ENCODE peak calls at places on chromosome 21, in five cellular contexts. One of them, this sample, is unnamed.

GRCh38 chr21:38266732-38267131 is 9.9 kb downstream of the KCNJ15 start:
- DNase-seq in stimulated activated CD4-positive, alpha-beta T cell treated with anti-CD3 and anti-CD28 coated beads, Interleukin-1b, Interleukin-23, amount 100 ng/mL, for 24 hours: no peak
- DNase-seq in cardiac muscle cell: no peak
- DNase-seq in ovary: no peak
- DNase-seq in stromal cell of bone marrow: peak; percentile 74
- DNase-seq in this sample: peak; percentile 65

GRCh38 chr21:25750085-25750484 is 15.3 kb downstream of the GABPA start:
- DNase-seq in stimulated activated CD4-positive, alpha-beta T cell treated with anti-CD3 and anti-CD28 coated beads, Interleukin-1b, Interleukin-23, amount 100 ng/mL, for 24 hours: no peak
- DNase-seq in cardiac muscle cell: no peak
- DNase-seq in ovary: no peak
- DNase-seq in stromal cell of bone marrow: no peak
- DNase-seq in this sample: no peak

GRCh38 chr21:42746593-42747266 is 93.3 kb downstream of the PDE9A start:
- DNase-seq in stimulated activated CD4-positive, alpha-beta T cell treated with anti-CD3 and anti-CD28 coated beads, Interleukin-1b, Interleukin-23, amount 100 ng/mL, for 24 hours: peak; percentile 3
- DNase-seq in stromal cell of bone marrow: no peak
- DNase-seq in ovary: no peak
- DNase-seq in cardiac muscle cell: no peak
- DNase-seq in this sample: no peak

GRCh38 chr21:38768385-38769071 is 37.2 kb upstream of the ETS2 start:
- DNase-seq in cardiac muscle cell: peak; percentile 79
- DNase-seq in stimulated activated CD4-positive, alpha-beta T cell treated with anti-CD3 and anti-CD28 coated beads, Interleukin-1b, Interleukin-23, amount 100 ng/mL, for 24 hours: peak; percentile 56
- DNase-seq in ovary: no peak
- DNase-seq in stromal cell of bone marrow: peak; percentile 51
- DNase-seq in this sample: peak; percentile 50

GRCh38 chr21:38839370-38839681 is 33.6 kb downstream of the ETS2 start:
- DNase-seq in cardiac muscle cell: no peak
- DNase-seq in ovary: no peak
- DNase-seq in stromal cell of bone marrow: no peak
- DNase-seq in stimulated activated CD4-positive, alpha-beta T cell treated with anti-CD3 and anti-CD28 coated beads, Interleukin-1b, Interleukin-23, amount 100 ng/mL, for 24 hours: no peak
- DNase-seq in this sample: no peak

GRCh38 chr21:44887807-44888580 is 14.5 kb upstream of the PTTG1IP start:
- DNase-seq in stromal cell of bone marrow: no peak
- DNase-seq in stimulated activated CD4-positive, alpha-beta T cell treated with anti-CD3 and anti-CD28 coated beads, Interleukin-1b, Interleukin-23, amount 100 ng/mL, for 24 hours: no peak
- DNase-seq in ovary: no peak
- DNase-seq in cardiac muscle cell: no peak
- DNase-seq in this sample: no peak

GRCh38 chr21:34128674-34129038 is 55.3 kb downstream of the MRPS6 start:
- DNase-seq in ovary: no peak
- DNase-seq in cardiac muscle cell: no peak
- DNase-seq in stimulated activated CD4-positive, alpha-beta T cell treated with anti-CD3 and anti-CD28 coated beads, Interleukin-1b, Interleukin-23, amount 100 ng/mL, for 24 hours: no peak
- DNase-seq in stromal cell of bone marrow: no peak
- DNase-seq in this sample: no peak

GRCh38 chr21:37369307-37369854 is 2.8 kb downstream of the DYRK1A start:
- DNase-seq in stromal cell of bone marrow: no peak
- DNase-seq in stimulated activated CD4-positive, alpha-beta T cell treated with anti-CD3 and anti-CD28 coated beads, Interleukin-1b, Interleukin-23, amount 100 ng/mL, for 24 hours: no peak
- DNase-seq in ovary: no peak
- DNase-seq in cardiac muscle cell: no peak
- DNase-seq in this sample: no peak

GRCh38 chr21:41927727-41928409 is 25.9 kb downstream of the C2CD2 start:
- DNase-seq in stromal cell of bone marrow: no peak
- DNase-seq in cardiac muscle cell: no peak
- DNase-seq in stimulated activated CD4-positive, alpha-beta T cell treated with anti-CD3 and anti-CD28 coated beads, Interleukin-1b, Interleukin-23, amount 100 ng/mL, for 24 hours: no peak
- DNase-seq in ovary: no peak
- DNase-seq in this sample: no peak

GRCh38 chr21:40548134-40548533 is 298.8 kb downstream of the DSCAM start:
- DNase-seq in cardiac muscle cell: no peak
- DNase-seq in ovary: no peak
- DNase-seq in stromal cell of bone marrow: no peak
- DNase-seq in stimulated activated CD4-positive, alpha-beta T cell treated with anti-CD3 and anti-CD28 coated beads, Interleukin-1b, Interleukin-23, amount 100 ng/mL, for 24 hours: no peak
- DNase-seq in this sample: no peak

GRCh38 chr21:45142469-45142868 is 68.1 kb downstream of the ADARB1 start:
- DNase-seq in stromal cell of bone marrow: peak; percentile 52
- DNase-seq in stimulated activated CD4-positive, alpha-beta T cell treated with anti-CD3 and anti-CD28 coated beads, Interleukin-1b, Interleukin-23, amount 100 ng/mL, for 24 hours: no peak
- DNase-seq in cardiac muscle cell: peak; percentile 72
- DNase-seq in ovary: peak; percentile 48
- DNase-seq in this sample: no peak

GRCh38 chr21:33324311-33325221 is at the start of gene IFNAR1:
- DNase-seq in stimulated activated CD4-positive, alpha-beta T cell treated with anti-CD3 and anti-CD28 coated beads, Interleukin-1b, Interleukin-23, amount 100 ng/mL, for 24 hours: peak; percentile 98
- DNase-seq in cardiac muscle cell: peak; percentile 99
- DNase-seq in stromal cell of bone marrow: peak; percentile 95
- DNase-seq in ovary: peak; percentile 99
- DNase-seq in this sample: peak; percentile 79

GRCh38 chr21:19461481-19462205 is 1058.1 kb upstream of the TMPRSS15 start:
- DNase-seq in stromal cell of bone marrow: no peak
- DNase-seq in ovary: no peak
- DNase-seq in cardiac muscle cell: no peak
- DNase-seq in stimulated activated CD4-positive, alpha-beta T cell treated with anti-CD3 and anti-CD28 coated beads, Interleukin-1b, Interleukin-23, amount 100 ng/mL, for 24 hours: no peak
- DNase-seq in this sample: no peak

GRCh38 chr21:34900376-34900775 is 148.7 kb downstream of the RUNX1 start:
- DNase-seq in stimulated activated CD4-positive, alpha-beta T cell treated with anti-CD3 and anti-CD28 coated beads, Interleukin-1b, Interleukin-23, amount 100 ng/mL, for 24 hours: no peak
- DNase-seq in cardiac muscle cell: no peak
- DNase-seq in ovary: no peak
- DNase-seq in stromal cell of bone marrow: no peak
- DNase-seq in this sample: no peak

GRCh38 chr21:43667191-43667904 is 8.0 kb downstream of the RRP1B start:
- DNase-seq in stimulated activated CD4-positive, alpha-beta T cell treated with anti-CD3 and anti-CD28 coated beads, Interleukin-1b, Interleukin-23, amount 100 ng/mL, for 24 hours: no peak
- DNase-seq in stromal cell of bone marrow: peak; percentile 84
- DNase-seq in cardiac muscle cell: peak; percentile 86
- DNase-seq in ovary: no peak
- DNase-seq in this sample: peak; percentile 80

GRCh38 chr21:28877318-28877884 is 115.3 kb downstream of the LTN1 start:
- DNase-seq in stromal cell of bone marrow: no peak
- DNase-seq in ovary: no peak
- DNase-seq in stimulated activated CD4-positive, alpha-beta T cell treated with anti-CD3 and anti-CD28 coated beads, Interleukin-1b, Interleukin-23, amount 100 ng/mL, for 24 hours: no peak
- DNase-seq in cardiac muscle cell: no peak
- DNase-seq in this sample: no peak

GRCh38 chr21:36810443-36810842 is 111.5 kb downstream of the SIM2 start:
- DNase-seq in stromal cell of bone marrow: no peak
- DNase-seq in ovary: no peak
- DNase-seq in stimulated activated CD4-positive, alpha-beta T cell treated with anti-CD3 and anti-CD28 coated beads, Interleukin-1b, Interleukin-23, amount 100 ng/mL, for 24 hours: no peak
- DNase-seq in cardiac muscle cell: no peak
- DNase-seq in this sample: no peak

GRCh38 chr21:35840197-35840799 is 220.0 kb downstream of the SETD4 start:
- DNase-seq in ovary: peak; percentile 40
- DNase-seq in stromal cell of bone marrow: peak; percentile 79
- DNase-seq in stimulated activated CD4-positive, alpha-beta T cell treated with anti-CD3 and anti-CD28 coated beads, Interleukin-1b, Interleukin-23, amount 100 ng/mL, for 24 hours: peak; percentile 22
- DNase-seq in cardiac muscle cell: peak; percentile 93
- DNase-seq in this sample: peak; percentile 60

GRCh38 chr21:46113497-46114176 is 15.7 kb downstream of the COL6A2 start:
- DNase-seq in stromal cell of bone marrow: no peak
- DNase-seq in cardiac muscle cell: no peak
- DNase-seq in ovary: peak; percentile 7
- DNase-seq in stimulated activated CD4-positive, alpha-beta T cell treated with anti-CD3 and anti-CD28 coated beads, Interleukin-1b, Interleukin-23, amount 100 ng/mL, for 24 hours: no peak
- DNase-seq in this sample: no peak

GRCh38 chr21:44378646-44379581 is 25.5 kb downstream of the TRPM2 start:
- DNase-seq in cardiac muscle cell: no peak
- DNase-seq in stromal cell of bone marrow: no peak
- DNase-seq in ovary: no peak
- DNase-seq in stimulated activated CD4-positive, alpha-beta T cell treated with anti-CD3 and anti-CD28 coated beads, Interleukin-1b, Interleukin-23, amount 100 ng/mL, for 24 hours: no peak
- DNase-seq in this sample: no peak

GRCh38 chr21:33820371-33820770 is 95.2 kb downstream of the ATP5PO start:
- DNase-seq in ovary: no peak
- DNase-seq in stromal cell of bone marrow: no peak
- DNase-seq in cardiac muscle cell: no peak
- DNase-seq in stimulated activated CD4-positive, alpha-beta T cell treated with anti-CD3 and anti-CD28 coated beads, Interleukin-1b, Interleukin-23, amount 100 ng/mL, for 24 hours: no peak
- DNase-seq in this sample: no peak

GRCh38 chr21:41065539-41065938 is 102.4 kb upstream of the BACE2 start:
- DNase-seq in stromal cell of bone marrow: no peak
- DNase-seq in stimulated activated CD4-positive, alpha-beta T cell treated with anti-CD3 and anti-CD28 coated beads, Interleukin-1b, Interleukin-23, amount 100 ng/mL, for 24 hours: no peak
- DNase-seq in cardiac muscle cell: peak; percentile 30
- DNase-seq in ovary: no peak
- DNase-seq in this sample: no peak

GRCh38 chr21:44424608-44425306 is 30.6 kb upstream of the LRRC3 start:
- DNase-seq in ovary: no peak
- DNase-seq in stromal cell of bone marrow: no peak
- DNase-seq in stimulated activated CD4-positive, alpha-beta T cell treated with anti-CD3 and anti-CD28 coated beads, Interleukin-1b, Interleukin-23, amount 100 ng/mL, for 24 hours: no peak
- DNase-seq in cardiac muscle cell: no peak
- DNase-seq in this sample: no peak

GRCh38 chr21:45284456-45284741 is 3.3 kb downstream of the POFUT2 start:
- DNase-seq in stimulated activated CD4-positive, alpha-beta T cell treated with anti-CD3 and anti-CD28 coated beads, Interleukin-1b, Interleukin-23, amount 100 ng/mL, for 24 hours: no peak
- DNase-seq in ovary: no peak
- DNase-seq in cardiac muscle cell: no peak
- DNase-seq in stromal cell of bone marrow: no peak
- DNase-seq in this sample: no peak

This sample was measured in HS-5.